ENCODE peak calls at places on chromosomes 5 and 9, in four cellular contexts. One of them, this sample, is unnamed.

GRCh38 chr9:35729700-35730485 is 2.1 kb downstream of the TLN1 start:
- DNase-seq in GM12878: no peak
- DNase-seq in H1: no peak
- DNase-seq in K562: peak
- DNase-seq in this sample: no peak

GRCh38 chr5:119411935-119412623 is 40.2 kb upstream of the HSD17B4 start:
- DNase-seq in K562: peak
- DNase-seq in GM12878: peak
- DNase-seq in H1: no peak
- DNase-seq in this sample: no peak

GRCh38 chr5:180069589-180070247 is 1.8 kb downstream of the RNF130 start:
- DNase-seq in H1: no peak
- DNase-seq in GM12878: no peak
- DNase-seq in K562: no peak
- DNase-seq in this sample: no peak

GRCh38 chr5:57559110-57559635 is 76.6 kb upstream of the ACTBL2 start:
- DNase-seq in H1: no peak
- DNase-seq in GM12878: no peak
- DNase-seq in K562: no peak
- DNase-seq in this sample: no peak

GRCh38 chr9:122036988-122037387 is 56.1 kb downstream of the TTLL11 start:
- DNase-seq in GM12878: no peak
- DNase-seq in K562: no peak
- DNase-seq in H1: no peak
- DNase-seq in this sample: no peak

GRCh38 chr5:30051976-30052375 is 1141.5 kb upstream of the CDH6 start:
- DNase-seq in H1: no peak
- DNase-seq in GM12878: no peak
- DNase-seq in K562: no peak
- DNase-seq in this sample: no peak

GRCh38 chr9:105608685-105609598 is 51.0 kb downstream of the FKTN start:
- DNase-seq in H1: no peak
- DNase-seq in K562: peak
- DNase-seq in GM12878: peak
- DNase-seq in this sample: peak

GRCh38 chr5:126961702-126962101 is 68.7 kb downstream of the MARCHF3 start:
- DNase-seq in K562: no peak
- DNase-seq in GM12878: no peak
- DNase-seq in H1: no peak
- DNase-seq in this sample: no peak

GRCh38 chr9:116899337-116900006 is 212.4 kb downstream of the TRIM32 start:
- DNase-seq in K562: no peak
- DNase-seq in GM12878: no peak
- DNase-seq in H1: peak
- DNase-seq in this sample: no peak

DNA sequence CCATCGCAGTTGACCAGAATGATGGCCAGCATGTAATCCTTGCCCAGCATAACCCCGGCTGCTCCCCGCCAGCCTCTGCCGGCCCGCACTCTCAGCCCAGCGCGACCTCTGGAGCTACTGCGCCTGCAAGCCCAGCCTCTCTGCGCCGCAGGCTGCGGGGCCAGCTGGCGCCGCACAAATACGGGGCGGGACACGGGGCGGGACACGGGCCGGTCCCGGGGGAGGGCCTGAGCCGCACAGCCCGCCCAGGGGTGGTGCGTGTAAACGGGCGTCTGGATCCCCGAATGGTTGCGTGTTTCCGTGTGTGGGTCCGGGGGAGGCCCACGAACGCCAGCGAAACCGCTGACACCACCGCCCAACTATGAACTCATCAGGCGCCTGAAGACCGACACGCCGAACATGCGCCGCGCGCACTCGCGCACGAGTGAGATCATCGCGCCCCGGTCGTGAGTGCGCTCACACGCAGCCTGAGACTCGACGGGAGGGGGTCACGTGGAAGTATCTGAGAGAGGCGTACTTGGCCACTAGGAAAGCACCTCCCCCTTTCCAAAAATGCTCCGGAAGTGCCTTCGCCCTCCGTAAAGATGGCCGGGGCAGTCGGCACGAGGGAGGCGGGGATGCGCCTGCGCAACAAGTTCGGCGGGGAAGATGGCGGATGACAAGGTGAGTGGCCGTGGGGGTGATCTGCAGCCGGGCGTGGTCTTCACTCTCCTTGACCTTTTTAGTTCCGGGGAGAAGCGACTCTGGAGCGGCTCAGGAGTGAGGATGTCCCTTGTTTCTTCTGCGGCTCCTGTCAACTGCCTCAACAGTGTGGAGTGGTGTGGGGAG is at the start of the genes APBB3 and SLC35A4:
- DNase-seq in H1: peak
- DNase-seq in GM12878: peak
- DNase-seq in K562: peak
- DNase-seq in this sample: peak
- TF ChIP-seq POLR2A in H1: peak
- TF ChIP-seq POLR2A in GM12878: peak
- TF ChIP-seq POLR2A in K562: peak
- TF ChIP-seq POLR2A in this sample: peak

DNA sequence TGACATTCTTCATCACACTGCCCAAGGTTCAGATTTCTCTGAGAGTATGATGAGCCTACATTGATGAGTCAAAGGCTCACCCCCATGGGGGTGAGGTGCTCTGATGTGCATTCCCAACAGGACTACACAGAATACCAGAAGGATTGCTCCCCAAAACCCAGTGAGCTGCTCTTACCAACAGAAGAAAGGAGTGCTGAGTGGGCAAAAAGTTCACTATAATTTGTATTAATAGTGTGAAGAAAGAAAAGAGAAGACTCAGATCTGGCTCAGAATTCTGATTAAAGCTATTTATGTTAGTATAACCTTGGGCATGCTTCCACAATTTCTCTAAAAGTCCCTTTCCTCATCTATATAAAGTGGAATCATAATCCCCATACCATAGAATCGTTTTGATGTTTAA is 46.1 kb downstream of the PRKACG start:
- DNase-seq in H1: no peak
- DNase-seq in K562: no peak
- DNase-seq in GM12878: no peak
- DNase-seq in this sample: no peak
- TF ChIP-seq TAF1 in H1: no peak
- TF ChIP-seq TAF1 in K562: no peak
- TF ChIP-seq TAF1 in GM12878: no peak
- TF ChIP-seq TAF1 in this sample: no peak

GRCh38 chr5:146891511-146891910 is 13.0 kb upstream of the PPP2R2B start:
- DNase-seq in GM12878: no peak
- DNase-seq in K562: no peak
- DNase-seq in H1: no peak
- DNase-seq in this sample: no peak
- TF ChIP-seq POLR2AphosphoS5 in GM12878: no peak
- TF ChIP-seq POLR2AphosphoS5 in K562: no peak
- TF ChIP-seq POLR2AphosphoS5 in H1: no peak
- TF ChIP-seq POLR2AphosphoS5 in this sample: no peak

GRCh38 chr5:53260446-53260845 is 150.9 kb upstream of the MOCS2 start:
- DNase-seq in GM12878: no peak
- DNase-seq in H1: no peak
- DNase-seq in K562: no peak
- DNase-seq in this sample: no peak

GRCh38 chr5:53265043-53265442 is 155.5 kb upstream of the MOCS2 start:
- DNase-seq in K562: no peak
- DNase-seq in GM12878: no peak
- DNase-seq in H1: no peak
- DNase-seq in this sample: no peak

GRCh38 chr5:53261245-53261644 is 151.7 kb upstream of the MOCS2 start:
- DNase-seq in GM12878: no peak
- DNase-seq in H1: no peak
- DNase-seq in K562: no peak
- DNase-seq in this sample: no peak

GRCh38 chr5:53263151-53263550 is 153.6 kb upstream of the MOCS2 start:
- DNase-seq in H1: no peak
- DNase-seq in K562: no peak
- DNase-seq in GM12878: no peak
- DNase-seq in this sample: no peak

GRCh38 chr5:53262348-53262970 is 152.9 kb upstream of the MOCS2 start:
- DNase-seq in K562: peak
- DNase-seq in H1: no peak
- DNase-seq in GM12878: no peak
- DNase-seq in this sample: no peak
- TF ChIP-seq POLR2A in K562: no peak
- TF ChIP-seq POLR2A in H1: no peak
- TF ChIP-seq POLR2A in GM12878: no peak
- TF ChIP-seq POLR2A in this sample: no peak

GRCh38 chr9:18601026-18601425 is 127.1 kb downstream of the ADAMTSL1 start:
- DNase-seq in K562: no peak
- DNase-seq in H1: no peak
- DNase-seq in GM12878: no peak
- DNase-seq in this sample: no peak
- TF ChIP-seq TAF1 in K562: no peak
- TF ChIP-seq TAF1 in H1: no peak
- TF ChIP-seq TAF1 in GM12878: no peak
- TF ChIP-seq TAF1 in this sample: no peak

GRCh38 chr5:74442466-74442865 is 198.1 kb downstream of the ENC1 start:
- DNase-seq in H1: no peak
- DNase-seq in K562: no peak
- DNase-seq in GM12878: no peak
- DNase-seq in this sample: no peak

GRCh38 chr5:74441616-74442015 is 198.9 kb downstream of the ENC1 start:
- DNase-seq in K562: no peak
- DNase-seq in GM12878: no peak
- DNase-seq in H1: no peak
- DNase-seq in this sample: no peak

DNA sequence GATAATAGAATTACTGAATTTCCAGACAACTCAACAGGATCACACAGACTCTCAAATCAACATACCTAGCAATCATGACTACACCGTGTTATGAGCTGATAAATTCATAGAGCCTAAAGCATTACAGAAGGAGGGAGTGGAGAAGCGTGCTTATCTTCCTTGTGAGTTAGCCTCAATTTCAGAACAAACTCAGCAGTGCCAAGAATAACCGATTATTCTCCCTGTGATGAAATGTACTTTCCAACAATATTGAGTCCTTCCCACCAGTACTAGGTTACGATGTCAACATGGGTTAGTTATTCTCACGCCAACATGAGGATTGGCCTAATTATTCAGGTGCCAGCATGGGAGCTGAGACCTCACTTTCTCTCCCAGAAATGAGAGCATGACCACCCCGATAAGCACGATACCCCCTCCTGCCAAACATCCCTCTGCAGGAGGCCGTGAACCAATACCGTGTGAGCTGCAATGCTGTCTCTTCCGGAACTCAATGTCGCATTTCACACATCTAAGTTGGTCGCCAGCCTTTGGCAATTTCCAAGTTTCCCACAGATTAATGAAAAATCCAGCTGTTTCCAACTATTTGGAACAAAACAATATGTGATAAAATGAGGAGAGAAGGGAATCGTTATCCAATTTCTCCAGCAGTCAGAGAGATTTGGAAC is 193.7 kb downstream of the ENC1 start:
- DNase-seq in K562: no peak
- DNase-seq in H1: no peak
- DNase-seq in GM12878: no peak
- DNase-seq in this sample: no peak
- TF ChIP-seq POLR2AphosphoS5 in K562: no peak
- TF ChIP-seq POLR2AphosphoS5 in H1: no peak
- TF ChIP-seq POLR2AphosphoS5 in GM12878: no peak
- TF ChIP-seq POLR2AphosphoS5 in this sample: no peak

This sample was measured in GM12891.